ENCODE peak calls at places on chromosomes 2 and 18, in seven cellular contexts. T, H, F, C, J, I and M are unnamed samples.
A peak's percentile ranks its signal among the peaks of the same experiment; 100 is the strongest.

GRCh38 chr18:48957136-48957535 is 6.4 kb upstream of the SMAD7 start:
- DNase-seq in T (no peak), H (no peak), F (no peak), C (no peak), J (no peak), I (no peak), M (peak; percentile 64)

GRCh38 chr2:216373896-216374295 is 1.6 kb upstream of the MARCHF4 start:
- DNase-seq in T (no peak), H (no peak), F (no peak), C (no peak), J (no peak), I (no peak), M (no peak)

GRCh38 chr18:49869354-49869753 is 56.0 kb upstream of the ACAA2 start:
- DNase-seq in T (no peak), H (no peak), F (no peak), C (no peak), J (no peak), I (no peak), M (no peak)

GRCh38 chr2:239721531-239721930 is 303.6 kb downstream of the NDUFA10 start:
- DNase-seq in T (no peak), H (no peak), F (no peak), C (no peak), J (no peak), I (no peak), M (no peak)

GRCh38 chr2:212815453-212815852 is 276.9 kb upstream of the ERBB4 start:
- DNase-seq in T (peak; percentile 19), H (no peak), F (no peak), C (no peak), J (no peak), I (no peak), M (no peak)

GRCh38 chr2:156647377-156648010 is 211.3 kb downstream of the GPD2 start:
- DNase-seq in T (no peak), H (no peak), F (no peak), C (peak; percentile 49), J (no peak), I (no peak), M (no peak)

GRCh38 chr18:61574665-61575064 is 241.4 kb downstream of the CDH20 start:
- DNase-seq in T (peak; percentile 27), H (no peak), F (no peak), C (no peak), J (no peak), I (no peak), M (no peak)

GRCh38 chr2:222424729-222425671 is 657 bp downstream of the SGPP2 start:
- DNase-seq in T (no peak), H (no peak), F (peak; percentile 32), C (no peak), J (no peak), I (peak; percentile 28), M (no peak)

GRCh38 chr2:173649527-173650219 is 295.0 kb downstream of the CDCA7 start:
- DNase-seq in T (no peak), H (no peak), F (no peak), C (no peak), J (peak; percentile 20), I (no peak), M (no peak)

GRCh38 chr2:179860255-179861026 is 971 bp downstream of the ZNF385B start:
- DNase-seq in T (no peak), H (no peak), F (no peak), C (no peak), J (no peak), I (no peak), M (no peak)
- TF ChIP-seq CTCF in T (no peak), H (no peak), F (no peak), C (no peak), J (no peak), I (no peak), M (no peak)

GRCh38 chr2:104215269-104216161 is 638.4 kb upstream of the POU3F3 start:
- DNase-seq in T (no peak), H (no peak), F (no peak), C (no peak), J (no peak), I (no peak), M (no peak)
- H3K4me3 ChIP-seq in T (no peak overlapping the region), H (no peak overlapping the region), F (no peak overlapping the region), C (no peak overlapping the region), J (no peak overlapping the region), I (no peak overlapping the region), M (no peak overlapping the region)

GRCh38 chr2:132816234-132816633 is 146.2 kb upstream of the LYPD1 start:
- DNase-seq in T (peak; percentile 38), H (no peak), F (no peak), C (peak; percentile 6), J (no peak), I (no peak), M (no peak)
- TF ChIP-seq CTCF in T (no peak), H (no peak), F (no peak), C (no peak), J (no peak), I (no peak), M (no peak)

GRCh38 chr18:58576641-58577251 is 52.1 kb downstream of the ALPK2 start:
- DNase-seq in T (peak; percentile 58), H (no peak), F (no peak), C (no peak), J (no peak), I (no peak), M (no peak)

GRCh38 chr18:58578835-58579560 is 49.9 kb downstream of the ALPK2 start:
- DNase-seq in T (peak; percentile 86), H (no peak), F (peak; percentile 50), C (peak; percentile 25), J (peak; percentile 74), I (no peak), M (peak; percentile 95)

GRCh38 chr18:58580078-58580477 is 48.8 kb downstream of the ALPK2 start:
- DNase-seq in T (no peak), H (no peak), F (no peak), C (no peak), J (no peak), I (no peak), M (peak; percentile 78)

GRCh38 chr18:58579561-58580047 is 49.3 kb downstream of the ALPK2 start:
- DNase-seq in T (peak; percentile 95), H (no peak), F (no peak), C (no peak), J (peak; percentile 45), I (no peak), M (peak; percentile 95)

DNA sequence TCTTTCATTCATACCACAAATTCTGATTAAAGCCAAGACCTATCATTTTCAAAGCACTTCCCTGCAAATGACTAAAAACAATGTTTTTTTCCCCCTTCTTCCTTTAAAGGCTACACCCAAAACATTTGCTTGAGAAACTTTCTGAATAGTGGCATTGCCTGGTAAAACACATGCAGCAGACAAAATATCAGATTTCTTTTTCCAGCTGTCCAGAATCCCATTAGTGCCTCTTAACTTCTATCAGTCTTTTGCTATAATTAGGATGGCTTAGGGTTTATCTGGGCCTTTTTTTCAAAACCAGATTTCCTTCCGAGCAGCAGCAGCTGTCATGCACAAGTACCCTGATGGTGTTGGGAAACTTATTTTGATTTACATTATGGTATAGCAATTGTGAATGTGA is 50.6 kb downstream of the ALPK2 start:
- DNase-seq in T (no peak), H (no peak), F (no peak), C (no peak), J (peak; percentile 49), I (no peak), M (peak; percentile 42)
- H3K4me3 ChIP-seq in T (peak overlapping the region; percentile 87), H (no peak overlapping the region), F (no peak overlapping the region), C (no peak overlapping the region), J (peak overlapping the region; percentile 48), I (peak overlapping the region; percentile 26), M (peak overlapping the region; percentile 85)

DNA sequence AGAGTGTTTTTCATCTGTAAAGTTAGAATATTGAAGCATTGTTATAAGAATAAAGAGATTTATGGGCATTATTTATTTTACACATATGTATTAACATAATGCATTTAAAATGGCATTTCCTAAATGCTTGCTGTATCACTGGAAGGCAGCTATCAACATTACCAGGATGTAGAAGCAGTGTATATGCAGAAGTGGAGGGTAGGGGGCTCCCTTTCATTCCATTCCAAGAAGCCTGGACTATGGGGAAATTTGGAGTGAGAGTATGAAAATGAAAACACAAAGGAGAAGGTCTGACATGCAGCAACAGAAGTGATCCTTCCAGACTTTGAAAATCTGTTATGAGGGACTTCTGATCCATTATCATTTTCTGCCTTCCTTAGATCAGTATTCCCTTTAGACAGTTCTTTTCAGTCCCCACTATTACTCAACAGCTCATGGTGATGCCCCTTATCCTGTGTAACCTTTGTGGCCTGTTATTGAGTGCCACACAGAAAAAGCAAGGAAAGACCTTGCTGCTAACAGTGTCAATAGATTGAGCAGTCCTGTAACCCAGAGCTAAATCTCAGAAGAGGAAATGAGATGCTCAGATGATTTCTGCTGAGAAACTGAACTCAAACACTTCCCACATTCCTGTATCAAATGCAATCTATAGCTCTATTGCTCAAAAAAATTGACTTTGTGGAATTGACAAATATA is 216.6 kb downstream of the HNMT start:
- DNase-seq in T (no peak), H (no peak), F (no peak), C (peak; percentile 10), J (no peak), I (no peak), M (no peak)
- TF ChIP-seq CTCF in T (no peak), H (no peak), F (no peak), C (peak; percentile 38), J (no peak), I (no peak), M (no peak)

DNA sequence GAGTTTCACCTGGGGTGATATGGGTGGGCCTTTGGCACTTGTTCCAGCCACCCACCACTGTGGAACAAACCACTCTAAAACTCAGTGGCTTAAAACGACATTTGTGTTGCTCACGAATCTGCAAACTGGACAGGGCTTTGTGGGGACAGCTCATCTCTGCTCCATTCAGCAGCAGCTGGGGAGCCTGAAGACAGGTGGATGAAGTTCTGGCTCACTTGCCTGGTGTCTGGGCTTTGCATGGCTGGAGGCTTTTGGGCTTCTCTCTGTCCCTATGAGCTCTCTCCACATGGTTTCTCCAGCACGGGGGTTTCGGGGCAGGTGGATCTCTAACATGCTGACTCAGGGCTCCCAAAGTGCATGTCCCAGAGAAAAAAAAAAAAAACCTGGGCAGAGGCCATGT is 93.0 kb upstream of the GLI2 start:
- DNase-seq in T (no peak), H (no peak), F (no peak), C (no peak), J (no peak), I (no peak), M (no peak)
- H3K4me3 ChIP-seq in T (no peak overlapping the region), H (no peak overlapping the region), F (no peak overlapping the region), C (no peak overlapping the region), J (no peak overlapping the region), I (no peak overlapping the region), M (no peak overlapping the region)

DNA sequence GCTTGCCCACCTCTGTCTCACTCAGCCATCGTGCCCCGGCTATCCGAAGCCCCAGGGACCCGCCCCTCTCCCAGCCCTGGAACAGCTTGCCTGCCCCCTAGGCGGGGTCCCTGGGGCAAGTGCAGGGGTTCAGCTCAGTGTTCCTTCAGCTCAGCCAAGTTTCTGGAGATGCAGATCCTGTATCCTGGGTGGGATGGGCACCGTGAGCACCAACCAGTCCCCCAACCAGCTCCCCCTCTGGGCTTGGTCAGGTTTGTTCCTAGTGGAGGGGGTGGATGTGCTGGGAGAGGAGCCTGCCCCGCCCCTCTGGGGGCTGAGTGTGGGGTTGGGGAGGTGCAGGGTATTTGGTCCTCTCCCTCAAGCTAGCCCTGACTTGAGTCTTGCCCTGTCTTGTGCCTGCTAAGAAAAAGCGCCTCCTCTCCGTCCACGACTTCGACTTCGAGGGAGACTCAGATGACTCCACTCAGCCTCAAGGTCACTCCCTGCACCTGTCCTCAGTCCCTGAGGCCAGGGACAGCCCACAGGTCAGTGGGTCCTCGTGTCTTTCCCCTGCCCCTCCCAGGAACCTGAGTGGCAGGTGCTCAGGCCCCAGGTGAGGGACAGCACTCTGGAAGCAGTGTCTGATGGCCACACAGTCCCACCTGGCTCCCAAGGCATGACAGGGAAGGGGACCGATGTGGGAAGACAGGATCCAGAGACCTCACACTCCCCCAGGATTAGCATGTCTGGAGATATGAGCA is 32.6 kb downstream of the MLPH start:
- DNase-seq in T (no peak), H (no peak), F (no peak), C (no peak), J (no peak), I (no peak), M (no peak)
- TF ChIP-seq CTCF in T (no peak), H (no peak), F (no peak), C (no peak), J (no peak), I (no peak), M (no peak)